ENCODE peak calls at places on chromosome 3, in ten cellular contexts. J is thyroid gland, I is heart right ventricle, L is OCI-LY7, P is hepatocyte, O is colonic mucosa, A is HCT116, K is upper lobe of right lung, D is choroid plexus epithelial cell, H is fibroblast of mammary gland. Y is an unnamed sample.

GRCh38 chr3:131147534-131147933 is 120.9 kb downstream of the NEK11 start:
- DNase-seq in J (no peak), I (no peak), L (no peak), P (no peak), O (no peak), A (no peak), K (no peak), D (no peak), H (peak), Y (no peak)

GRCh38 chr3:146746190-146746589 is 141.0 kb upstream of the PLSCR5 start:
- DNase-seq in J (no peak), I (no peak), L (no peak), P (no peak), O (no peak), A (no peak), K (no peak), D (peak), H (peak), Y (peak)

GRCh38 chr3:193400304-193400703 is 21.8 kb upstream of the ATP13A5 start:
- DNase-seq in J (peak), I (no peak), L (no peak), P (no peak), O (no peak), A (no peak), K (no peak), D (no peak), H (no peak), Y (no peak)

GRCh38 chr3:177961784-177962183 is 574.5 kb upstream of the KCNMB2 start:
- DNase-seq in J (no peak), I (no peak), L (no peak), P (no peak), O (no peak), A (no peak), K (no peak), D (no peak), H (no peak), Y (no peak)

GRCh38 chr3:15347737-15348110 is 15.3 kb upstream of the SH3BP5 start:
- DNase-seq in J (no peak), I (no peak), L (no peak), P (no peak), O (no peak), A (no peak), K (no peak), D (no peak), H (no peak), Y (no peak)

GRCh38 chr3:64188810-64189560 is 36.3 kb downstream of the PRICKLE2 start:
- DNase-seq in J (peak), I (peak), L (no peak), P (peak), O (no peak), A (no peak), K (no peak), D (peak), H (peak), Y (peak)

GRCh38 chr3:53030864-53031445 is 14.9 kb downstream of the SFMBT1 start:
- DNase-seq in J (peak), I (no peak), L (no peak), P (no peak), O (peak), A (no peak), K (no peak), D (no peak), H (no peak), Y (no peak)

GRCh38 chr3:73765878-73766564 is 141.3 kb upstream of the PDZRN3 start:
- DNase-seq in J (no peak), I (peak), L (no peak), P (no peak), O (no peak), A (no peak), K (no peak), D (no peak), H (peak), Y (no peak)

GRCh38 chr3:173275740-173276139 is 121.8 kb upstream of the NLGN1 start:
- DNase-seq in J (no peak), I (no peak), L (peak), P (no peak), O (no peak), A (peak), K (no peak), D (no peak), H (no peak), Y (no peak)

GRCh38 chr3:48344867-48345507 is 11.5 kb upstream of the SPINK8 start:
- DNase-seq in J (no peak), I (no peak), L (no peak), P (no peak), O (no peak), A (no peak), K (no peak), D (no peak), H (no peak), Y (no peak)

GRCh38 chr3:4888913-4889846 is 90.1 kb upstream of the BHLHE40 start:
- DNase-seq in J (no peak), I (no peak), L (no peak), P (no peak), O (no peak), A (no peak), K (no peak), D (peak), H (peak), Y (peak)

GRCh38 chr3:33942483-33943150 is 144.2 kb downstream of the PDCD6IP start:
- DNase-seq in J (no peak), I (no peak), L (no peak), P (no peak), O (no peak), A (no peak), K (no peak), D (peak), H (peak), Y (no peak)

GRCh38 chr3:141368062-141368924 is at the start of gene ZBTB38:
- DNase-seq in J (peak), I (peak), L (no peak), P (peak), O (peak), A (peak), K (peak), D (peak), H (peak), Y (peak)

GRCh38 chr3:180980612-180981011 is 8.9 kb downstream of the DNAJC19 start:
- DNase-seq in J (no peak), I (no peak), L (no peak), P (no peak), O (no peak), A (no peak), K (no peak), D (peak), H (peak), Y (peak)

GRCh38 chr3:69008980-69009379 is 4.5 kb downstream of the EOGT start:
- DNase-seq in J (no peak), I (no peak), L (no peak), P (no peak), O (no peak), A (no peak), K (no peak), D (no peak), H (no peak), Y (no peak)

GRCh38 chr3:57952208-57952631 is 56.0 kb upstream of the FLNB start:
- DNase-seq in J (peak), I (peak), L (no peak), P (peak), O (no peak), A (peak), K (peak), D (peak), H (peak), Y (peak)

GRCh38 chr3:158789592-158789991 is 12.3 kb upstream of the MFSD1 start:
- DNase-seq in J (no peak), I (no peak), L (peak), P (peak), O (no peak), A (no peak), K (no peak), D (peak), H (peak), Y (peak)

GRCh38 chr3:149507491-149508324 is 33.2 kb downstream of the TM4SF4 start:
- DNase-seq in J (no peak), I (no peak), L (no peak), P (no peak), O (no peak), A (no peak), K (no peak), D (peak), H (no peak), Y (peak)

GRCh38 chr3:150020527-150020926 is 49.8 kb upstream of the PFN2 start:
- DNase-seq in J (no peak), I (no peak), L (no peak), P (no peak), O (no peak), A (no peak), K (no peak), D (peak), H (peak), Y (peak)

GRCh38 chr3:155244206-155244605 is 49.3 kb downstream of the STRIT1 start:
- DNase-seq in J (no peak), I (no peak), L (peak), P (no peak), O (no peak), A (no peak), K (no peak), D (peak), H (peak), Y (no peak)

GRCh38 chr3:195863121-195864061 is 45.0 kb downstream of the TNK2 start:
- DNase-seq in J (peak), I (peak), L (peak), P (peak), O (peak), A (peak), K (peak), D (peak), H (peak), Y (peak)

GRCh38 chr3:29282431-29283296 is 1.8 kb downstream of the RBMS3 start:
- DNase-seq in J (peak), I (no peak), L (no peak), P (peak), O (no peak), A (no peak), K (no peak), D (peak), H (peak), Y (peak)

GRCh38 chr3:133137042-133137393 is 98.8 kb downstream of the TMEM108 start:
- DNase-seq in J (no peak), I (no peak), L (no peak), P (no peak), O (no peak), A (no peak), K (no peak), D (no peak), H (no peak), Y (no peak)

DNA sequence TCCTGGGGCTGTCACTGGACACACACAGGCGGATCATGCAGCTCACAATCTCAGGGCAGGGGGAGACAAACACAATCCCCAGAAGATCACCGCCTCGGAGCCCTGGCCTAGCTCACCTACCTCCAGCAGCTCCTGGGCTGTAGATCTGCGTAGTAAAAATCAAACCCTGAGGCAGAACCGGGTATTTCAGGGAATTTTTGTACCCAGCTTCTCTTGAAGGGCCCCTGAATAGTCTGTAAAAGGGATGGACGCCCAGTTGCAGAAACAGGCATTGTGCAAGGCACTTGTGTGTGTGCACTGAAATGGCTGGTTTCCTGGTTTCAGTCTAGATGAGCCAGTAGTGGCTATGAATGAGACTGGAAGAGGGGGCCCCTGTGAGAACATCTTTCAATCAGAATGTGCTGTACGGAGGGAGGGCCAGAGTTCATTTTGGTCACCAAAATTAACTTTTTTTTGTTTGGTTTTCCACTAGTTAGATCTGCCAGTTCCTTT is 54.9 kb upstream of the RPL32 start:
- DNase-seq in J (no peak), I (no peak), L (no peak), P (no peak), O (no peak), A (no peak), K (no peak), D (no peak), H (peak), Y (no peak)
- TF ChIP-seq CTCF in J (no peak), I (no peak), L (no peak), P (no peak), O (no peak), A (no peak), K (no peak), D (no peak), H (no peak), Y (no peak)

GRCh38 chr3:197555281-197556261 is at the start of gene BDH1:
- DNase-seq in J (peak), I (peak), L (peak), P (peak), O (peak), A (no peak), K (peak), D (peak), H (no peak), Y (no peak)
- TF ChIP-seq CTCF in J (no peak), I (no peak), L (peak), P (peak), O (no peak), A (no peak), K (no peak), D (no peak), H (no peak), Y (no peak)

GRCh38 chr3:152076148-152076547 is 192.6 kb upstream of the MBNL1 start:
- DNase-seq in J (no peak), I (no peak), L (no peak), P (no peak), O (no peak), A (no peak), K (no peak), D (peak), H (peak), Y (peak)
- TF ChIP-seq CTCF in J (no peak), I (no peak), L (no peak), P (no peak), O (no peak), A (no peak), K (no peak), D (peak), H (peak), Y (no peak)

DNA sequence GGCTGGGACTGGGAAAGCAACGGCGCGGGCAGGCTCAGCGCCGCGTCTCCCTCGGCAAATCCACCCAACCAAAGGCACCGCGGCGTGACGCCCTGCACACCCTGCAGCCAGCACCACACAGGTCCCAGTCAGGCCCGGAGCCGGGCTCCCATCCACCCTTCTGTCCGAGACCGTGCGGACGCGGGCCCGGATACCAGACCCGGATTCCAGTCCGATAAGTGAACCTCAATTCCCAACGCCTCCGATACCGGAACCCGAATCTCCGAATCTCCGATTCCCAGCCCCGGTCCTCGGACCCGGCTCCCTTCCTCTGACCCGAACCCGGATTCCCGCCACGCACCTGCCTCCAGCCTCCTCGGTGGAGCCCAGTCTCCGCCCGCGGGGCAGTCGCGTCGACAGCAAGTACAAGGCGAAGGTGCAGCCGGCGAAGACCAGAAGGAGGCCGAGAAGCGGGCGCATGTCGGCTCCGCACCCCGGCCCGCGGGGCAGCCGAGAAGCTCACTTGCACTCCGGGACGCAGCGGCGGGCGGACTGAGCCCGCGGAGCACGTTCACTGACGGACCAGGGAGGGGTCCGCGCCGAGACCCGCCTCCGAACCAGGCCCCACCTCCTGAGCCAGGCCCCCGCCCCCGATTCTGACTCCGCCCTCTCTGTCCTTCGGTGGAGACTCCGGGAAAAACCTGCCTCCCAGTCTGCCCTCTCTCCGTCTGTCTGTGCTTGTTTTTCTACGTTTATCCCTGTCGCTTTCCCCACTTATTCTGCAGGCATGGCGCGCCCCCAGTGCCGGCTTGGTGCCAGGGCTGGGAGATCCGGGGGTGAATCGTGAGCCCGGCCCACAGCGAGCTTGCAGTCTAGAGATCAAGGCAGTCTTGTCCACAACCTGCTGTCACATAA is at the start of gene TMEM41A:
- DNase-seq in J (peak), I (peak), L (peak), P (peak), O (peak), A (peak), K (peak), D (peak), H (peak), Y (peak)
- TF ChIP-seq CTCF in J (no peak), I (no peak), L (no peak), P (no peak), O (no peak), A (no peak), K (no peak), D (no peak), H (no peak), Y (no peak)

DNA sequence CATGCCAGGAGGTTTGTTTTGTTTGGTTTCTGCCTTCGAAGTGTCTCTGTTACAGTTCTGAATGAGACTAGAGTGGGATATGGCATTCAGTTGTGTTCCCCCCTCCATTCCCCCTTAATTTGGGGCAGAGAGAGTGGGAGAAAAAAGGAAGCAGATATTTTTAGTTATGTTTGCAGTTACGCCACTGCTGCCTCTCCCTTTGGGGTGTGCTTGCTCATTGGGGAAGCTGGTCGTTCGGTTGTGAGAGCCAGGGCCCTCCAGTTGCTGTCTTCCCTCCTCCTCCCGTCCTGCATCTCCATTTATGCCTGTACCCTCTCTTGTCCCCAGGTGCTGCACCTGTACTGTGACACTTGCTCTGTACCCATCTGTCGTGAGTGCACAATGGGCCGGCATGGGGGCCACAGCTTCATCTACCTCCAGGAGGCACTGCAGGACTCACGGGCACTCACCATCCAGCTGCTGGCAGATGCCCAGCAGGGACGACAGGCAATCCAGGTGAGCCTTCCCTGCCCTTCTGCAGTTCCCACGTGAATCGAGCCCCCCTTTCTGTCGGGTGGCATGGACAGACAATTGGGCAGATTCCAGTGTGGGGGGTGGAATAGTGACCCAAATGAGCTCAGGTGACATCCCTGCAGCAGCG is 55.8 kb downstream of the TRIM71 start:
- DNase-seq in J (peak), I (no peak), L (no peak), P (no peak), O (no peak), A (no peak), K (peak), D (no peak), H (no peak), Y (no peak)
- TF ChIP-seq CTCF in J (no peak), I (no peak), L (peak), P (no peak), O (no peak), A (no peak), K (no peak), D (no peak), H (no peak), Y (no peak)

GRCh38 chr3:186108106-186108940 is 566 bp downstream of the ETV5 start:
- DNase-seq in J (peak), I (peak), L (peak), P (peak), O (peak), A (peak), K (peak), D (peak), H (peak), Y (peak)
- TF ChIP-seq CTCF in J (no peak), I (no peak), L (no peak), P (no peak), O (no peak), A (no peak), K (no peak), D (no peak), H (no peak), Y (no peak)

DNA sequence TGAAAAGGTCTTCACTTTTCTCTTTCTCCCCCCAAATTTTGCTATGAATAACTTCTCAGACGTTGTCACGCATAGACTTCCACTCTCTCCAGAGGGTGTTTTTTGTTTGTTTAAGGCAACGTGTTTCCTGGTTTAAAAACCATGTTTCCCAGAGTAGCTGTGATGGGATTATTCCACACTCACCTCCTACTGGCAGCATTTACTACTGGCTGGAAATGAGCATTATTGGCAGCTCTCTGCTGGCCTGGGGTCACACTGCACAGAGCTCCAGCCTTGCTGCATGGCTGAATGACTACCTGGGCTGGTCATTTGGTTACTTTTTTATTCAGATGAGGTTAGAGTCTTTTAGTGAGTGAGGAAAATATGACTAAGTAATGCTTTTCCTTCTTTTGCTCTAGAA is 65.2 kb downstream of the RARB start:
- DNase-seq in J (no peak), I (no peak), L (no peak), P (no peak), O (no peak), A (no peak), K (no peak), D (peak), H (no peak), Y (peak)
- TF ChIP-seq CTCF in J (no peak), I (no peak), L (no peak), P (no peak), O (no peak), A (no peak), K (no peak), D (peak), H (no peak), Y (no peak)

GRCh38 chr3:124246949-124247348 is 255.0 kb upstream of the ROPN1 start:
- DNase-seq in J (no peak), I (no peak), L (peak), P (peak), O (peak), A (peak), K (no peak), D (peak), H (peak), Y (no peak)
- TF ChIP-seq CTCF in J (peak), I (peak), L (peak), P (peak), O (peak), A (peak), K (peak), D (peak), H (peak), Y (peak)

DNA sequence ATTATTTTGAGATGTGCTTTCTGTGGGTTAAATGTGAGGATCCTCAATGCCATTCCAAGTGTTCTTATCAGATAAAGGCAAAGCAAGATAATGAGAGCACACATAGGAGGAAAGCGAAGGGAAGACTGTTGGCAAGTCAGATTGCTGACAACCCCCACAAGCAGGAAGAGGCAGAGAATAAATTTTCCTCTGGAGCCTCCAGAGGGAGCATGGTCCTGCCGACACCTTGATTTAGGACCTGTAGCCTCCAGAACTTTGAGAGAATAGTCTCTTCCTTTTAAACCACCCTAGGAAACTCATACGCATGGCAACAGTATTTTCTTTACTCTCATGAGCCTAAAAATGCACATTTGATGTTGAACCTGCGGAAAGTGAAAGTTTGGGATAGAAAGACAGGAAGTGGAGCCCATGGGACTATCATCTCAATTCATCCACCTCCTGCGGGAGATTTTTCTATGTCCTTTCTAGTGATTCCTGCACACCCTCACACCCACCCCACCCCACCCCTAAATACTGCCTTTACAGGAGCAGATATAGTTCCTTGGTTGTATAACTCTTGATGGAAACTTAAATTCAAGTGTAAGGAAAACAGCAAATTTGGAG is 116.7 kb upstream of the LPP start:
- DNase-seq in J (peak), I (peak), L (no peak), P (peak), O (peak), A (peak), K (no peak), D (peak), H (peak), Y (peak)
- TF ChIP-seq CTCF in J (peak), I (peak), L (peak), P (peak), O (peak), A (peak), K (peak), D (peak), H (peak), Y (peak)

Y was measured in astrocyte of the spinal cord.